ENCODE peak calls at places on chromosomes 5 and 9, in eight cellular contexts. One of them, this sample, is unnamed.

GRCh38 chr5:117889592-117889991 is 1098.8 kb downstream of the DTWD2 start:
- DNase-seq in fibroblast of lung: no peak
- DNase-seq in WERI-Rb-1: no peak
- DNase-seq in heart left ventricle: no peak
- DNase-seq in hepatocyte: no peak
- DNase-seq in right lobe of liver: no peak
- DNase-seq in right cardiac atrium: no peak
- DNase-seq in ovary: no peak
- DNase-seq in this sample: no peak

GRCh38 chr9:89526667-89527066 is 28.8 kb upstream of the SEMA4D start:
- DNase-seq in fibroblast of lung: no peak
- DNase-seq in WERI-Rb-1: no peak
- DNase-seq in ovary: no peak
- DNase-seq in right lobe of liver: no peak
- DNase-seq in heart left ventricle: no peak
- DNase-seq in right cardiac atrium: no peak
- DNase-seq in hepatocyte: no peak
- DNase-seq in this sample: no peak

GRCh38 chr9:133619791-133620190 is 10.6 kb upstream of the FAM163B start:
- DNase-seq in heart left ventricle: no peak
- DNase-seq in WERI-Rb-1: no peak
- DNase-seq in right cardiac atrium: no peak
- DNase-seq in hepatocyte: no peak
- DNase-seq in ovary: no peak
- DNase-seq in fibroblast of lung: no peak
- DNase-seq in right lobe of liver: no peak
- DNase-seq in this sample: peak; percentile 20

GRCh38 chr9:136409557-136410455 is 608 bp downstream of the ENTR1 start:
- DNase-seq in ovary: no peak
- DNase-seq in WERI-Rb-1: no peak
- DNase-seq in fibroblast of lung: peak; percentile 43
- DNase-seq in right lobe of liver: peak; percentile 64
- DNase-seq in heart left ventricle: no peak
- DNase-seq in hepatocyte: peak; percentile 60
- DNase-seq in right cardiac atrium: no peak
- DNase-seq in this sample: peak; percentile 67

GRCh38 chr9:73167614-73168013 is 15.9 kb downstream of the ANXA1 start:
- DNase-seq in hepatocyte: no peak
- DNase-seq in right lobe of liver: no peak
- DNase-seq in right cardiac atrium: no peak
- DNase-seq in fibroblast of lung: no peak
- DNase-seq in heart left ventricle: no peak
- DNase-seq in ovary: no peak
- DNase-seq in WERI-Rb-1: no peak
- DNase-seq in this sample: no peak

GRCh38 chr9:80197661-80198060 is 625.9 kb downstream of the TLE4 start:
- DNase-seq in right cardiac atrium: no peak
- DNase-seq in hepatocyte: no peak
- DNase-seq in WERI-Rb-1: no peak
- DNase-seq in heart left ventricle: no peak
- DNase-seq in ovary: no peak
- DNase-seq in fibroblast of lung: peak; percentile 32
- DNase-seq in right lobe of liver: no peak
- DNase-seq in this sample: no peak

GRCh38 chr5:66440202-66440680 is 156.0 kb upstream of the MAST4 start:
- DNase-seq in ovary: no peak
- DNase-seq in fibroblast of lung: peak; percentile 93
- DNase-seq in right cardiac atrium: no peak
- DNase-seq in right lobe of liver: no peak
- DNase-seq in heart left ventricle: peak; percentile 56
- DNase-seq in WERI-Rb-1: no peak
- DNase-seq in hepatocyte: peak; percentile 8
- DNase-seq in this sample: peak; percentile 54

GRCh38 chr9:4832786-4833579 is 40.2 kb downstream of the RCL1 start:
- DNase-seq in heart left ventricle: no peak
- DNase-seq in right lobe of liver: no peak
- DNase-seq in WERI-Rb-1: no peak
- DNase-seq in right cardiac atrium: no peak
- DNase-seq in fibroblast of lung: peak; percentile 100
- DNase-seq in hepatocyte: peak; percentile 53
- DNase-seq in ovary: no peak
- DNase-seq in this sample: no peak

GRCh38 chr9:113669523-113670115 is 206.1 kb downstream of the RGS3 start:
- DNase-seq in hepatocyte: no peak
- DNase-seq in WERI-Rb-1: no peak
- DNase-seq in ovary: no peak
- DNase-seq in right cardiac atrium: no peak
- DNase-seq in heart left ventricle: no peak
- DNase-seq in right lobe of liver: no peak
- DNase-seq in fibroblast of lung: peak; percentile 63
- DNase-seq in this sample: no peak

GRCh38 chr5:56298329-56298962 is 65.3 kb upstream of the ANKRD55 start:
- DNase-seq in hepatocyte: no peak
- DNase-seq in heart left ventricle: no peak
- DNase-seq in right cardiac atrium: peak; percentile 84
- DNase-seq in fibroblast of lung: no peak
- DNase-seq in ovary: peak; percentile 53
- DNase-seq in right lobe of liver: no peak
- DNase-seq in WERI-Rb-1: no peak
- DNase-seq in this sample: peak; percentile 61

GRCh38 chr5:169545762-169546161 is 37.8 kb upstream of the SPDL1 start:
- DNase-seq in hepatocyte: no peak
- DNase-seq in right cardiac atrium: no peak
- DNase-seq in ovary: no peak
- DNase-seq in fibroblast of lung: peak; percentile 75
- DNase-seq in WERI-Rb-1: no peak
- DNase-seq in right lobe of liver: no peak
- DNase-seq in heart left ventricle: no peak
- DNase-seq in this sample: no peak

GRCh38 chr5:142014911-142015584 is 2.2 kb upstream of the GNPDA1 start:
- DNase-seq in hepatocyte: peak; percentile 82
- DNase-seq in heart left ventricle: peak; percentile 27
- DNase-seq in fibroblast of lung: peak; percentile 73
- DNase-seq in WERI-Rb-1: no peak
- DNase-seq in right lobe of liver: no peak
- DNase-seq in right cardiac atrium: no peak
- DNase-seq in ovary: no peak
- DNase-seq in this sample: no peak

GRCh38 chr5:168174376-168174775 is 117.1 kb upstream of the WWC1 start:
- DNase-seq in WERI-Rb-1: no peak
- DNase-seq in right lobe of liver: no peak
- DNase-seq in fibroblast of lung: peak; percentile 75
- DNase-seq in heart left ventricle: no peak
- DNase-seq in ovary: no peak
- DNase-seq in hepatocyte: peak; percentile 29
- DNase-seq in right cardiac atrium: no peak
- DNase-seq in this sample: no peak

GRCh38 chr5:175517824-175518450 is 39.6 kb downstream of the SFXN1 start:
- DNase-seq in WERI-Rb-1: no peak
- DNase-seq in right lobe of liver: no peak
- DNase-seq in hepatocyte: peak; percentile 33
- DNase-seq in ovary: no peak
- DNase-seq in right cardiac atrium: no peak
- DNase-seq in heart left ventricle: no peak
- DNase-seq in fibroblast of lung: peak; percentile 97
- DNase-seq in this sample: no peak

GRCh38 chr9:93953492-93954435 is 1.4 kb downstream of the BARX1 start:
- DNase-seq in right lobe of liver: no peak
- DNase-seq in right cardiac atrium: no peak
- DNase-seq in ovary: no peak
- DNase-seq in fibroblast of lung: no peak
- DNase-seq in heart left ventricle: no peak
- DNase-seq in WERI-Rb-1: no peak
- DNase-seq in hepatocyte: no peak
- DNase-seq in this sample: peak; percentile 72

GRCh38 chr9:93954436-93955355 is at the start of gene BARX1:
- DNase-seq in heart left ventricle: no peak
- DNase-seq in right cardiac atrium: no peak
- DNase-seq in right lobe of liver: no peak
- DNase-seq in hepatocyte: no peak
- DNase-seq in ovary: no peak
- DNase-seq in WERI-Rb-1: no peak
- DNase-seq in fibroblast of lung: no peak
- DNase-seq in this sample: peak; percentile 75

GRCh38 chr9:93951655-93952118 is 3.5 kb downstream of the BARX1 start:
- DNase-seq in heart left ventricle: no peak
- DNase-seq in fibroblast of lung: no peak
- DNase-seq in hepatocyte: no peak
- DNase-seq in WERI-Rb-1: no peak
- DNase-seq in right lobe of liver: no peak
- DNase-seq in ovary: no peak
- DNase-seq in right cardiac atrium: no peak
- DNase-seq in this sample: no peak

GRCh38 chr9:93952119-93952783 is 2.9 kb downstream of the BARX1 start:
- DNase-seq in right cardiac atrium: no peak
- DNase-seq in right lobe of liver: no peak
- DNase-seq in heart left ventricle: no peak
- DNase-seq in WERI-Rb-1: no peak
- DNase-seq in fibroblast of lung: no peak
- DNase-seq in ovary: no peak
- DNase-seq in hepatocyte: no peak
- DNase-seq in this sample: no peak

DNA sequence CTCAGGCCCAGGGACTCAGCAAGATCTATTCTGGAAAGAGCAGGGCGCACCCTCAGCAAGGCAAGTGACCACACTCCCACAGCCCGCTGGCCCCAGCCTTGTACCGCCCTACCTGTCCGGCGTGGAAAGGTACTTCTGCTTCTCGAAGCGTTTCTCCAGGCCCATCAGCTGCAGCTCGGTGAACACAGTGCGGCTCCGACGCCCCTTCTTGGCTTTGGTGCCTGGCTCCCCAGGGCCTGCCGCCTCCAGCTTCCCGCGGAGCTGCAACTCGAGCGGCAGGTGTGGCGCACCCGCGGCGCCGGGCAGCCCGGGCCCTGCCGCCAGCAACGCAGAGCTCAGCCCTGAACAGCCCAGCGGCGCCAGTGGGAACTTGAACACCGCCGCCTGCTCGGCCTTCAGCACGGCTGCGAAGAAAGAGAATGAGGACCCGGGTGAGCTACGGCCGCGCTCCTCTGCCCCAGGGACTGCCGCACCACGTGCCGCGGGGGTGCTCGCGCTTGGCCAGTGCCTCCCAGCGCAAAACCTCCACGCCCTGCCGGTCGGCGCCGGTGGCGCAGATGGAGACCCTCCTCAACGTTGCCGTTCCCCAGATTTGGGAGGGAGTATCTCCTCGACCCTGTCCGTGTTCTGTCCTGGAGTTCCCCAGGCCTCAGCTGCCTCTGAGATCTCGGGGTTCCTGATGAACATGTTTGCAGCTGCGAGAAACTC is 2.2 kb downstream of the BARX1 start:
- DNase-seq in hepatocyte: peak; percentile 43
- DNase-seq in WERI-Rb-1: no peak
- DNase-seq in heart left ventricle: no peak
- DNase-seq in right cardiac atrium: no peak
- DNase-seq in ovary: no peak
- DNase-seq in right lobe of liver: no peak
- DNase-seq in fibroblast of lung: no peak
- DNase-seq in this sample: no peak
- H3K27me3 ChIP-seq in hepatocyte: peaks cover 94% of the 10 kb centered on the region
- H3K27me3 ChIP-seq in WERI-Rb-1: peaks cover 84% of the 10 kb centered on the region
- H3K27me3 ChIP-seq in heart left ventricle: peaks cover 95% of the 10 kb centered on the region
- H3K27me3 ChIP-seq in right cardiac atrium: no peaks in the 10 kb centered on the region
- H3K27me3 ChIP-seq in ovary: peaks cover 11% of the 10 kb centered on the region
- H3K27me3 ChIP-seq in right lobe of liver: peaks cover 37% of the 10 kb centered on the region
- H3K27me3 ChIP-seq in fibroblast of lung: peaks cover 91% of the 10 kb centered on the region
- H3K27me3 ChIP-seq in this sample: no peaks in the 10 kb centered on the region

DNA sequence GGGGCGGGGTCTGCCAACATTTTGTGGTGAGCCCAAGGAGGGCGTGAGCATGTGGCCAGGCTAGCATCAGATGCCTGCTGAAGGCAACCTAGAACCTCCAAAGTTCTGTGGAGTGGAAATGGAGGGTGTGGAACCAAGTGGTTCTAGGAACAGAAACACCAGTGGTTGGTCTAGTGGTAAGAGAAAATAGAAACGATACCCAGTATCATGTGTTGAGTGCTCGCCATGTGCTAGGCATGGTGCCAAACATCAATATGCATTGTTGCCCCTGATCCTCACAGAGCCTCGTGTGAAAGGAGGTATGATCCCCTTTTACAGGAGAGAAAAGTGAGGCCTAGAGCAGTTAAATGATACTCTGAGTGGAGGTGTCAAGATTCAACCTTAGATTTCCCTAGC is 31.5 kb upstream of the MVB12B start:
- DNase-seq in fibroblast of lung: no peak
- DNase-seq in right cardiac atrium: no peak
- DNase-seq in heart left ventricle: no peak
- DNase-seq in ovary: no peak
- DNase-seq in WERI-Rb-1: no peak
- DNase-seq in right lobe of liver: no peak
- DNase-seq in hepatocyte: no peak
- DNase-seq in this sample: no peak
- H3K27me3 ChIP-seq in fibroblast of lung: no peaks in the 10 kb centered on the region
- H3K27me3 ChIP-seq in right cardiac atrium: no peaks in the 10 kb centered on the region
- H3K27me3 ChIP-seq in heart left ventricle: no peaks in the 10 kb centered on the region
- H3K27me3 ChIP-seq in ovary: no peaks in the 10 kb centered on the region
- H3K27me3 ChIP-seq in WERI-Rb-1: no peaks in the 10 kb centered on the region
- H3K27me3 ChIP-seq in right lobe of liver: no peaks in the 10 kb centered on the region
- H3K27me3 ChIP-seq in hepatocyte: no peaks in the 10 kb centered on the region
- H3K27me3 ChIP-seq in this sample: no peaks in the 10 kb centered on the region

GRCh38 chr9:92954886-92955285 is 7.6 kb downstream of the FGD3 start:
- DNase-seq in WERI-Rb-1: no peak
- DNase-seq in heart left ventricle: no peak
- DNase-seq in right lobe of liver: no peak
- DNase-seq in ovary: no peak
- DNase-seq in hepatocyte: no peak
- DNase-seq in fibroblast of lung: no peak
- DNase-seq in right cardiac atrium: no peak
- DNase-seq in this sample: no peak
- H3K27me3 ChIP-seq in WERI-Rb-1: no peaks in the 10 kb centered on the region
- H3K27me3 ChIP-seq in heart left ventricle: peaks cover 31% of the 10 kb centered on the region
- H3K27me3 ChIP-seq in right lobe of liver: no peaks in the 10 kb centered on the region
- H3K27me3 ChIP-seq in ovary: no peaks in the 10 kb centered on the region
- H3K27me3 ChIP-seq in hepatocyte: no peaks in the 10 kb centered on the region
- H3K27me3 ChIP-seq in fibroblast of lung: no peaks in the 10 kb centered on the region
- H3K27me3 ChIP-seq in right cardiac atrium: no peaks in the 10 kb centered on the region
- H3K27me3 ChIP-seq in this sample: no peaks in the 10 kb centered on the region

GRCh38 chr9:35891649-35892048 is 14.4 kb upstream of the HRCT1 start:
- DNase-seq in right cardiac atrium: no peak
- DNase-seq in heart left ventricle: no peak
- DNase-seq in hepatocyte: no peak
- DNase-seq in WERI-Rb-1: no peak
- DNase-seq in ovary: no peak
- DNase-seq in right lobe of liver: no peak
- DNase-seq in fibroblast of lung: no peak
- DNase-seq in this sample: no peak
- H3K27me3 ChIP-seq in right cardiac atrium: no peaks in the 10 kb centered on the region
- H3K27me3 ChIP-seq in heart left ventricle: no peaks in the 10 kb centered on the region
- H3K27me3 ChIP-seq in hepatocyte: peaks cover 17% of the 10 kb centered on the region
- H3K27me3 ChIP-seq in WERI-Rb-1: no peaks in the 10 kb centered on the region
- H3K27me3 ChIP-seq in ovary: no peaks in the 10 kb centered on the region
- H3K27me3 ChIP-seq in right lobe of liver: no peaks in the 10 kb centered on the region
- H3K27me3 ChIP-seq in fibroblast of lung: peaks cover 16% of the 10 kb centered on the region
- H3K27me3 ChIP-seq in this sample: no peaks in the 10 kb centered on the region

GRCh38 chr9:21741151-21741550 is 61.3 kb upstream of the MTAP start:
- DNase-seq in hepatocyte: no peak
- DNase-seq in fibroblast of lung: peak; percentile 70
- DNase-seq in WERI-Rb-1: no peak
- DNase-seq in right cardiac atrium: no peak
- DNase-seq in right lobe of liver: no peak
- DNase-seq in heart left ventricle: no peak
- DNase-seq in ovary: no peak
- DNase-seq in this sample: no peak
- H3K27me3 ChIP-seq in hepatocyte: peaks cover 5% of the 10 kb centered on the region
- H3K27me3 ChIP-seq in fibroblast of lung: no peaks in the 10 kb centered on the region
- H3K27me3 ChIP-seq in WERI-Rb-1: no peaks in the 10 kb centered on the region
- H3K27me3 ChIP-seq in right cardiac atrium: no peaks in the 10 kb centered on the region
- H3K27me3 ChIP-seq in right lobe of liver: no peaks in the 10 kb centered on the region
- H3K27me3 ChIP-seq in heart left ventricle: no peaks in the 10 kb centered on the region
- H3K27me3 ChIP-seq in ovary: no peaks in the 10 kb centered on the region
- H3K27me3 ChIP-seq in this sample: no peaks in the 10 kb centered on the region